ENCODE peak calls at places on chromosomes 11 and 22, in five cellular contexts. T is cardiac muscle cell, O is fibroblast of lung, H is psoas muscle, F is tibial nerve. U is an unnamed sample.

GRCh38 chr11:95108159-95108611 is 18.5 kb downstream of the ENDOD1 start:
- DNase-seq in T (no peak), O (peak; percentile 87), H (peak; percentile 54), F (peak; percentile 23), U (no peak)

GRCh38 chr11:104782377-104782754 is 115.9 kb downstream of the CASP12 start:
- DNase-seq in T (no peak), O (no peak), H (no peak), F (no peak), U (no peak)

GRCh38 chr11:63998558-63999348 is 12.5 kb downstream of the OTUB1 start:
- DNase-seq in T (no peak), O (no peak), H (no peak), F (no peak), U (no peak)

GRCh38 chr11:67195971-67196418 is 70.3 kb upstream of the GRK2 start:
- DNase-seq in T (no peak), O (peak; percentile 71), H (no peak), F (no peak), U (no peak)

GRCh38 chr11:35171226-35171625 is 32.3 kb downstream of the CD44 start:
- DNase-seq in T (no peak), O (no peak), H (no peak), F (no peak), U (no peak)

GRCh38 chr11:46272816-46273427 is 4.5 kb upstream of the CREB3L1 start:
- DNase-seq in T (no peak), O (peak; percentile 83), H (peak; percentile 73), F (peak; percentile 45), U (no peak)

GRCh38 chr11:123567466-123567865 is 87.0 kb downstream of the SCN3B start:
- DNase-seq in T (no peak), O (no peak), H (no peak), F (no peak), U (no peak)

GRCh38 chr11:112997829-112998228 is 36.6 kb downstream of the NCAM1 start:
- DNase-seq in T (no peak), O (no peak), H (no peak), F (no peak), U (no peak)

GRCh38 chr11:1054143-1055108 is 17.9 kb upstream of the MUC6 start:
- DNase-seq in T (no peak), O (no peak), H (peak; percentile 8), F (no peak), U (peak; percentile 1)

GRCh38 chr11:68505596-68505995 is 45.0 kb downstream of the PPP6R3 start:
- DNase-seq in T (peak; percentile 60), O (peak; percentile 43), H (no peak), F (no peak), U (no peak)

GRCh38 chr11:31875861-31876625 is 64.9 kb upstream of the PAX6 start:
- DNase-seq in T (peak; percentile 1), O (peak; percentile 46), H (no peak), F (no peak), U (no peak)

GRCh38 chr11:8917157-8917820 is 6.3 kb downstream of the AKIP1 start:
- DNase-seq in T (peak; percentile 56), O (peak; percentile 96), H (peak; percentile 56), F (peak; percentile 40), U (no peak)

GRCh38 chr11:68495872-68496271 is 35.3 kb downstream of the PPP6R3 start:
- DNase-seq in T (no peak), O (no peak), H (no peak), F (no peak), U (no peak)

GRCh38 chr11:88377661-88378060 is 40.1 kb upstream of the CTSC start:
- DNase-seq in T (no peak), O (no peak), H (no peak), F (no peak), U (no peak)

GRCh38 chr22:26339755-26340154 is 89.3 kb upstream of the ASPHD2 start:
- DNase-seq in T (no peak), O (peak; percentile 20), H (no peak), F (no peak), U (no peak)

GRCh38 chr22:50522806-50523438 is 2.5 kb downstream of the SCO2 start:
- DNase-seq in T (no peak), O (no peak), H (no peak), F (no peak), U (no peak)

GRCh38 chr11:2991477-2992233 is 474 bp downstream of the NAP1L4 start:
- DNase-seq in T (peak; percentile 86), O (peak; percentile 38), H (no peak), F (no peak), U (no peak)

GRCh38 chr11:61709572-61709971 is 29.4 kb downstream of the DAGLA start:
- DNase-seq in T (no peak), O (no peak), H (no peak), F (no peak), U (no peak)

GRCh38 chr22:48819991-48820390 is 1007.7 kb downstream of the BRD1 start:
- DNase-seq in T (no peak), O (no peak), H (no peak), F (no peak), U (no peak)

GRCh38 chr22:48820481-48821345 is 1007.0 kb downstream of the BRD1 start:
- DNase-seq in T (no peak), O (no peak), H (no peak), F (no peak), U (no peak)

GRCh38 chr22:48822278-48823233 is 1005.1 kb downstream of the BRD1 start:
- DNase-seq in T (no peak), O (no peak), H (no peak), F (no peak), U (no peak)

GRCh38 chr22:48819232-48819631 is 1008.4 kb downstream of the BRD1 start:
- DNase-seq in T (no peak), O (no peak), H (no peak), F (no peak), U (no peak)

DNA sequence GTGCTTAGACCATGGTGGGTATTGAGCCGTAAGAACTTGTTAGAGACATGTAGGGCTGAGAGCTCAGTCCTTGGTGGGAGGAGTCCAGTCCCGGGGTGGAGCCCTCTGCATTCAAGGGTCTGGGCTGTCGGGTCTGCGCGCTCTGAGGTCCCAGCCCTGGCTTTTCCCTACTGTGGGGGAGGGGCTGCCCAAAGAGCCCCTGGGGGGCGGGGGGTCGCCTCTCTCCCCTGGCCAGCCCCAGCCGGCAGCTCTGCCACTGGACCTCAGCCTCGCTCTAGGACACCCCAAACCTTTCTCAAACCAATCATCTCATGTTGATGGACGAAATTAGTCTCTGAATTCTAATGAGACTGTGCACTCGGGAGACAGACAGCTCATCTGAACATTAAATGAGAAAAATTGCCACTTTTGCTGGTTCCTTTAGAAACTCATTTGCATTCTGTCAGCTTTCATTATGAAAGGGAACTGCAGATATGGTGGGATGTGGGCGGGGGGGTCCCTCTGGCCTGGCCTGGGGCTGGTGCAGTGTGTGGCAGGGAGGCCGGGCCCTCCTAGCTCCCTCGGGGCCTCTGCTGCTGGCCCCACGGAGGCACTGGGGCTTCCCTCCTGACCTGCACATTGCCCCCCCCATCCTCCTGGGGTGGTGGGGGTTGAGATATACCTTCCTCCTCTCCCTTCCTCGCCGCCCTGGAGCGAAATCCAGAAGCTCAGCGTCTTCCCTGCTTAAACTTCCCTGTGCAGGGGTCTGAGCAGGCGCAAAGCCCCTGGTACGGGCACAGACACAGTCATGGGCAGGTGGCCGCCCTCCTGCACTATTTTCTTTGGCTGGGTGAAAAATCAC is 1006.1 kb downstream of the BRD1 start:
- DNase-seq in T (no peak), O (no peak), H (no peak), F (no peak), U (no peak)
- H3K9me3 ChIP-seq in T (no peaks in the 10 kb centered on the region), O (no peaks in the 10 kb centered on the region), H (no peaks in the 10 kb centered on the region), F (no peaks in the 10 kb centered on the region), U (no peaks in the 10 kb centered on the region)

DNA sequence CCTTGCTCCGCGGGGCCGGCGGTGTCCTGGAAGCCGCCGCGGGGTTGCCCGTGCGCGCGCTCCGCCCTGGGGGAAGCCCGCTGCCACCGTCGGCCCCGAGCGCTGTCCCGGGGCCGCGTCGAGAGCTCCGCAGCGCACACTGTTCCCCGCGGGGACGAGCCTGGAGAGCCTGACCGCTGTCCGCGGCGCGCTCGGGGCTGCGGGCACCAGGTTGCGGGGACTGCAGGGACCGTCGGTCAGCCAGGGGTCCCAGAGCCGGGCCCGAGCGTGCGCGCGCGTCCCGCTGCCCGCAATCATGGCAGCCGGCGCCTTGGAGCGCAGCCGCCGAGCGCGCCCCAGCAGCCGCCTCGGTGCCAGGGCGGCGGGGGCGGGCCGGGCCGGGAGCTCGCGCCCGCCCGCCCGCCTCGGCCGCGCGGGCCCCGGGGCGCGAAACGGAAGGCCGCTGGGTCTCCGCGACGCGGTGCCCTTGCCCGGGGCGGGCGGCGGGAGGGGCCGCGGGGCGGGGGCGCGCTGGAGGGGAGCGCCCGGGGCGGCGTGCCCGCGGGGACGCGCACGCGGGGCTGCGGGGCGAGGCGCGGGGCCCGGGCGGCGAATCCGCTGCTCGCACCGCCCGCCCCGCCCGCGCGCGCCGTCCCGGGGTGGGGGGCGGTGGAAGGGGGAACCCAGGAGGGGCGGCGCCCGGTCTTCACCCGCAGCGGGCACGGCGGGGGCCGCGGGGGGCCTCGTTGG is 79.4 kb upstream of the PPARA start:
- DNase-seq in T (peak; percentile 75), O (peak; percentile 64), H (peak; percentile 83), F (no peak), U (peak; percentile 80)
- H3K27me3 ChIP-seq in T (peaks cover 91% of the 10 kb centered on the region), O (no peaks in the 10 kb centered on the region), H (no peaks in the 10 kb centered on the region), F (no peaks in the 10 kb centered on the region), U (no peaks in the 10 kb centered on the region)

GRCh38 chr11:65418431-65418680 is 4.2 kb upstream of the NEAT1 start:
- DNase-seq in T (peak; percentile 57), O (no peak), H (no peak), F (no peak), U (no peak)

GRCh38 chr11:65416341-65417185 is 6.0 kb upstream of the NEAT1 start:
- DNase-seq in T (peak; percentile 87), O (peak; percentile 63), H (peak; percentile 93), F (peak; percentile 94), U (peak; percentile 84)

GRCh38 chr11:65415499-65416340 is 6.9 kb upstream of the NEAT1 start:
- DNase-seq in T (no peak), O (no peak), H (no peak), F (no peak), U (no peak)

GRCh38 chr11:65417702-65418430 is 4.7 kb upstream of the NEAT1 start:
- DNase-seq in T (peak; percentile 46), O (peak; percentile 40), H (peak; percentile 69), F (peak; percentile 40), U (no peak)

GRCh38 chr11:65417221-65417701 is 5.3 kb upstream of the NEAT1 start:
- DNase-seq in T (no peak), O (peak; percentile 12), H (no peak), F (peak; percentile 48), U (no peak)
- H3K4me1 ChIP-seq in T (peaks cover 49% of the 10 kb centered on the region), O (peaks cover 39% of the 10 kb centered on the region), H (peaks cover 66% of the 10 kb centered on the region), F (peaks cover 64% of the 10 kb centered on the region), U (peaks cover 24% of the 10 kb centered on the region)

GRCh38 chr11:12729941-12730340 is 55.7 kb downstream of the TEAD1 start:
- DNase-seq in T (no peak), O (no peak), H (no peak), F (no peak), U (no peak)

GRCh38 chr11:12731841-12732336 is 57.7 kb downstream of the TEAD1 start:
- DNase-seq in T (no peak), O (peak; percentile 80), H (no peak), F (no peak), U (no peak)

GRCh38 chr11:12735262-12735661 is 61.0 kb downstream of the TEAD1 start:
- DNase-seq in T (no peak), O (no peak), H (no peak), F (no peak), U (no peak)

GRCh38 chr11:12737024-12737423 is 62.8 kb downstream of the TEAD1 start:
- DNase-seq in T (no peak), O (no peak), H (no peak), F (no peak), U (no peak)

DNA sequence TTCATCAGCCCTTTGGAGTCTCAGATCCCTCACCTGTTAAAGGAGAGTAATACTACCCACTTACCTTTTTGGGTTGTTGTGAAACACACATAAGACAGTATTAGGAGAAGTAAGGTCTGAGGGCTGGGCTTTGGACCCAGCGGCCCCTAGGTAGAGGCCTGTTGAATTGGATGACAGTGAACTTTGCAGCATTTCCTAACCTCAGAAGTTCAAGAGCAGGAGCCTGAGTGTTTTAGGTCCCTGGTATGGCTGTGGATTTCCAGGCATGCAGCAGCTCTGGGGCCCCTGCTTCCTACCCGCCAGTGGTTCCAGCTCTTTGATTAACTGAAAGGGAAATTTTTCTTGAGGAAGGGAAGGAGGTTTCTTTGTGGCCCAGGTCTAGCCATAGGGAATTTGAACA is 58.9 kb downstream of the TEAD1 start:
- DNase-seq in T (peak; percentile 57), O (no peak), H (no peak), F (no peak), U (no peak)
- H3K9me3 ChIP-seq in T (no peaks in the 10 kb centered on the region), O (no peaks in the 10 kb centered on the region), H (no peaks in the 10 kb centered on the region), F (no peaks in the 10 kb centered on the region), U (no peaks in the 10 kb centered on the region)